ENCODE peak calls at places on chromosomes 16 and 17, in eight cellular contexts. One of them, this sample, is unnamed.

GRCh38 chr16:21223787-21224186 is 9.7 kb upstream of the ANKS4B start:
- DNase-seq in MM.1S: peak; percentile 28
- DNase-seq in activated T-cell treated with anti-CD3 and anti-CD28 coated beads, Interleukin-2, amount 50 U/mL, for 1 hour: no peak
- DNase-seq in tibial artery: no peak
- DNase-seq in astrocyte of the spinal cord: no peak
- DNase-seq in small intestine: no peak
- DNase-seq in AG04450: no peak
- DNase-seq in T-helper 2 cell: no peak
- DNase-seq in this sample: no peak

GRCh38 chr17:1147664-1148063 is 32.1 kb downstream of the ABR start:
- DNase-seq in MM.1S: peak; percentile 26
- DNase-seq in activated T-cell treated with anti-CD3 and anti-CD28 coated beads, Interleukin-2, amount 50 U/mL, for 1 hour: no peak
- DNase-seq in tibial artery: no peak
- DNase-seq in astrocyte of the spinal cord: peak; percentile 67
- DNase-seq in small intestine: peak; percentile 92
- DNase-seq in AG04450: no peak
- DNase-seq in T-helper 2 cell: no peak
- DNase-seq in this sample: no peak

GRCh38 chr17:65568918-65569317 is 7.5 kb upstream of the AXIN2 start:
- DNase-seq in MM.1S: no peak
- DNase-seq in activated T-cell treated with anti-CD3 and anti-CD28 coated beads, Interleukin-2, amount 50 U/mL, for 1 hour: no peak
- DNase-seq in tibial artery: no peak
- DNase-seq in astrocyte of the spinal cord: no peak
- DNase-seq in small intestine: no peak
- DNase-seq in AG04450: no peak
- DNase-seq in T-helper 2 cell: no peak
- DNase-seq in this sample: no peak

GRCh38 chr16:31568577-31569359 is 41.1 kb downstream of the AHSP start:
- DNase-seq in MM.1S: no peak
- DNase-seq in activated T-cell treated with anti-CD3 and anti-CD28 coated beads, Interleukin-2, amount 50 U/mL, for 1 hour: no peak
- DNase-seq in tibial artery: no peak
- DNase-seq in astrocyte of the spinal cord: no peak
- DNase-seq in small intestine: peak; percentile 12
- DNase-seq in AG04450: no peak
- DNase-seq in T-helper 2 cell: no peak
- DNase-seq in this sample: no peak

GRCh38 chr16:69187891-69188451 is 1.0 kb downstream of the SNTB2 start:
- DNase-seq in MM.1S: peak; percentile 60
- DNase-seq in activated T-cell treated with anti-CD3 and anti-CD28 coated beads, Interleukin-2, amount 50 U/mL, for 1 hour: peak; percentile 52
- DNase-seq in tibial artery: peak; percentile 74
- DNase-seq in astrocyte of the spinal cord: peak; percentile 55
- DNase-seq in small intestine: peak; percentile 51
- DNase-seq in AG04450: no peak
- DNase-seq in T-helper 2 cell: peak; percentile 80
- DNase-seq in this sample: peak; percentile 71

GRCh38 chr17:11692688-11693087 is 94.4 kb downstream of the DNAH9 start:
- DNase-seq in MM.1S: no peak
- DNase-seq in activated T-cell treated with anti-CD3 and anti-CD28 coated beads, Interleukin-2, amount 50 U/mL, for 1 hour: no peak
- DNase-seq in tibial artery: no peak
- DNase-seq in astrocyte of the spinal cord: no peak
- DNase-seq in small intestine: no peak
- DNase-seq in AG04450: no peak
- DNase-seq in T-helper 2 cell: no peak
- DNase-seq in this sample: no peak

GRCh38 chr17:60952747-60953146 is 275.1 kb downstream of the BCAS3 start:
- DNase-seq in MM.1S: no peak
- DNase-seq in activated T-cell treated with anti-CD3 and anti-CD28 coated beads, Interleukin-2, amount 50 U/mL, for 1 hour: no peak
- DNase-seq in tibial artery: no peak
- DNase-seq in astrocyte of the spinal cord: no peak
- DNase-seq in small intestine: no peak
- DNase-seq in AG04450: no peak
- DNase-seq in T-helper 2 cell: no peak
- DNase-seq in this sample: no peak

GRCh38 chr17:72529386-72529785 is 408.6 kb downstream of the SOX9 start:
- DNase-seq in MM.1S: peak; percentile 28
- DNase-seq in activated T-cell treated with anti-CD3 and anti-CD28 coated beads, Interleukin-2, amount 50 U/mL, for 1 hour: no peak
- DNase-seq in tibial artery: no peak
- DNase-seq in astrocyte of the spinal cord: peak; percentile 35
- DNase-seq in small intestine: no peak
- DNase-seq in AG04450: no peak
- DNase-seq in T-helper 2 cell: no peak
- DNase-seq in this sample: no peak

GRCh38 chr16:11677959-11678881 is 10.0 kb downstream of the SNN start:
- DNase-seq in MM.1S: peak; percentile 68
- DNase-seq in activated T-cell treated with anti-CD3 and anti-CD28 coated beads, Interleukin-2, amount 50 U/mL, for 1 hour: no peak
- DNase-seq in tibial artery: no peak
- DNase-seq in astrocyte of the spinal cord: no peak
- DNase-seq in small intestine: peak; percentile 66
- DNase-seq in AG04450: no peak
- DNase-seq in T-helper 2 cell: no peak
- DNase-seq in this sample: no peak

GRCh38 chr16:11546522-11547485 is 39.9 kb downstream of the LITAF start:
- DNase-seq in MM.1S: no peak
- DNase-seq in activated T-cell treated with anti-CD3 and anti-CD28 coated beads, Interleukin-2, amount 50 U/mL, for 1 hour: no peak
- DNase-seq in tibial artery: no peak
- DNase-seq in astrocyte of the spinal cord: peak; percentile 35
- DNase-seq in small intestine: no peak
- DNase-seq in AG04450: peak; percentile 59
- DNase-seq in T-helper 2 cell: no peak
- DNase-seq in this sample: no peak

GRCh38 chr16:89722392-89723278 is 1.3 kb downstream of the ZNF276 start:
- DNase-seq in MM.1S: peak; percentile 71
- DNase-seq in activated T-cell treated with anti-CD3 and anti-CD28 coated beads, Interleukin-2, amount 50 U/mL, for 1 hour: peak; percentile 73
- DNase-seq in tibial artery: peak; percentile 76
- DNase-seq in astrocyte of the spinal cord: peak; percentile 39
- DNase-seq in small intestine: peak; percentile 97
- DNase-seq in AG04450: no peak
- DNase-seq in T-helper 2 cell: peak; percentile 92
- DNase-seq in this sample: peak; percentile 84

GRCh38 chr16:19607610-19608280 is 52.2 kb downstream of the VPS35L start:
- DNase-seq in MM.1S: no peak
- DNase-seq in activated T-cell treated with anti-CD3 and anti-CD28 coated beads, Interleukin-2, amount 50 U/mL, for 1 hour: no peak
- DNase-seq in tibial artery: no peak
- DNase-seq in astrocyte of the spinal cord: peak; percentile 47
- DNase-seq in small intestine: no peak
- DNase-seq in AG04450: no peak
- DNase-seq in T-helper 2 cell: no peak
- DNase-seq in this sample: no peak

GRCh38 chr17:15309236-15309635 is 32.2 kb downstream of the TEKT3 start:
- DNase-seq in MM.1S: no peak
- DNase-seq in activated T-cell treated with anti-CD3 and anti-CD28 coated beads, Interleukin-2, amount 50 U/mL, for 1 hour: no peak
- DNase-seq in tibial artery: no peak
- DNase-seq in astrocyte of the spinal cord: no peak
- DNase-seq in small intestine: no peak
- DNase-seq in AG04450: no peak
- DNase-seq in T-helper 2 cell: no peak
- DNase-seq in this sample: no peak

GRCh38 chr17:49438439-49438861 is 23.8 kb upstream of the PHB1 start:
- DNase-seq in MM.1S: no peak
- DNase-seq in activated T-cell treated with anti-CD3 and anti-CD28 coated beads, Interleukin-2, amount 50 U/mL, for 1 hour: no peak
- DNase-seq in tibial artery: no peak
- DNase-seq in astrocyte of the spinal cord: no peak
- DNase-seq in small intestine: no peak
- DNase-seq in AG04450: no peak
- DNase-seq in T-helper 2 cell: no peak
- DNase-seq in this sample: no peak

GRCh38 chr17:37060966-37061365 is 112.2 kb downstream of the AATF start:
- DNase-seq in MM.1S: no peak
- DNase-seq in activated T-cell treated with anti-CD3 and anti-CD28 coated beads, Interleukin-2, amount 50 U/mL, for 1 hour: no peak
- DNase-seq in tibial artery: no peak
- DNase-seq in astrocyte of the spinal cord: no peak
- DNase-seq in small intestine: peak; percentile 32
- DNase-seq in AG04450: no peak
- DNase-seq in T-helper 2 cell: no peak
- DNase-seq in this sample: no peak

GRCh38 chr17:41678411-41678906 is 10.2 kb upstream of the EIF1 start:
- DNase-seq in MM.1S: no peak
- DNase-seq in activated T-cell treated with anti-CD3 and anti-CD28 coated beads, Interleukin-2, amount 50 U/mL, for 1 hour: no peak
- DNase-seq in tibial artery: no peak
- DNase-seq in astrocyte of the spinal cord: peak; percentile 29
- DNase-seq in small intestine: no peak
- DNase-seq in AG04450: no peak
- DNase-seq in T-helper 2 cell: no peak
- DNase-seq in this sample: no peak

GRCh38 chr16:85302018-85302847 is 190.0 kb upstream of the CIBAR2 start:
- DNase-seq in MM.1S: no peak
- DNase-seq in activated T-cell treated with anti-CD3 and anti-CD28 coated beads, Interleukin-2, amount 50 U/mL, for 1 hour: no peak
- DNase-seq in tibial artery: no peak
- DNase-seq in astrocyte of the spinal cord: peak; percentile 33
- DNase-seq in small intestine: peak; percentile 29
- DNase-seq in AG04450: no peak
- DNase-seq in T-helper 2 cell: no peak
- DNase-seq in this sample: no peak

This sample was measured in activated CD8-positive, alpha-beta memory T cell treated with anti-CD3 and anti-CD28 coated beads for 24 hours.